ENCODE peak calls at places on chromosomes 16 and 17, in eight cellular contexts. N, B, Q, U, K, E, P and I are unnamed samples.

GRCh38 chr16:17606460-17606859 is 135.7 kb upstream of the XYLT1 start:
- DNase-seq in K (no peak), N (no peak), B (no peak), P (no peak), E (no peak), U (no peak), Q (no peak), I (no peak)

GRCh38 chr17:14942511-14943185 is 322.5 kb downstream of the PMP22 start:
- DNase-seq in B (no peak), K (no peak), N (no peak), P (no peak), Q (no peak), E (no peak), U (no peak), I (no peak)

GRCh38 chr17:44906010-44906646 is 6.9 kb upstream of the EFTUD2 start:
- DNase-seq in N (no peak), E (peak), B (peak), K (no peak), U (no peak), Q (peak), P (no peak), I (no peak)

GRCh38 chr17:1460233-1460632 is 4.2 kb upstream of the CRK start:
- DNase-seq in N (no peak), Q (no peak), U (no peak), B (no peak), P (no peak), E (no peak), K (no peak), I (no peak)

GRCh38 chr17:75835315-75835987 is 8.8 kb downstream of the UNC13D start:
- DNase-seq in K (no peak), Q (no peak), E (no peak), P (no peak), B (no peak), N (peak), U (no peak), I (no peak)

GRCh38 chr16:23694707-23695373 is 16.2 kb downstream of the PLK1 start:
- DNase-seq in N (no peak), U (no peak), K (no peak), B (no peak), E (no peak), P (peak), Q (peak), I (no peak)

GRCh38 chr17:7063518-7064094 is 16.4 kb downstream of the CLEC10A start:
- DNase-seq in B (no peak), U (no peak), K (no peak), N (no peak), Q (no peak), P (no peak), E (no peak), I (no peak)

GRCh38 chr17:52986056-52986662 is 827.6 kb upstream of the CA10 start:
- DNase-seq in Q (peak), B (no peak), P (no peak), E (no peak), U (no peak), K (no peak), N (no peak), I (no peak)

GRCh38 chr16:14029658-14030057 is 41.5 kb upstream of the MRTFB start:
- DNase-seq in N (no peak), P (no peak), E (no peak), B (no peak), Q (no peak), K (no peak), U (no peak), I (no peak)

GRCh38 chr17:62627904-62628603 is 584 bp downstream of the MRC2 start:
- DNase-seq in U (no peak), N (no peak), E (peak), Q (no peak), B (peak), P (no peak), K (peak), I (no peak)

GRCh38 chr17:77924757-77925336 is 33.7 kb upstream of the TNRC6C start:
- DNase-seq in U (no peak), P (no peak), E (no peak), N (no peak), B (peak), Q (no peak), K (no peak), I (no peak)

GRCh38 chr17:54903375-54903774 is 2.7 kb downstream of the TOM1L1 start:
- DNase-seq in Q (peak), U (no peak), N (no peak), K (no peak), P (no peak), E (no peak), B (no peak), I (no peak)

GRCh38 chr16:8655184-8655717 is 19.2 kb upstream of the ABAT start:
- DNase-seq in N (no peak), Q (no peak), K (no peak), U (no peak), E (no peak), P (peak), B (no peak), I (peak)

GRCh38 chr17:27520571-27521185 is 64.4 kb downstream of the KSR1 start:
- DNase-seq in N (no peak), Q (no peak), K (peak), U (no peak), P (no peak), B (no peak), E (no peak), I (no peak)

GRCh38 chr17:82128287-82128686 is 30.3 kb upstream of the FASN start:
- DNase-seq in N (no peak), B (no peak), K (no peak), E (no peak), Q (no peak), U (no peak), P (no peak), I (no peak)

GRCh38 chr17:72457712-72458111 is 336.9 kb downstream of the SOX9 start:
- DNase-seq in P (no peak), E (no peak), B (no peak), U (no peak), K (no peak), N (no peak), Q (no peak), I (no peak)

GRCh38 chr17:49442051-49442450 is 27.4 kb upstream of the PHB1 start:
- DNase-seq in Q (no peak), N (no peak), K (no peak), B (no peak), E (no peak), P (no peak), U (no peak), I (no peak)

GRCh38 chr17:28725166-28725659 is 820 bp downstream of the TLCD1 start:
- DNase-seq in N (no peak), B (no peak), P (peak), K (no peak), E (no peak), U (no peak), Q (no peak), I (no peak)

GRCh38 chr16:49826515-49826914 is 29.4 kb downstream of the ZNF423 start:
- DNase-seq in Q (no peak), N (no peak), E (no peak), U (no peak), B (no peak), K (no peak), P (no peak), I (no peak)

GRCh38 chr16:48879173-48879926 is 269.4 kb upstream of the N4BP1 start:
- DNase-seq in E (no peak), B (no peak), P (no peak), U (no peak), K (no peak), Q (no peak), N (no peak), I (no peak)

GRCh38 chr17:78151514-78152008 is 5.4 kb downstream of the C17orf99 start:
- DNase-seq in E (no peak), B (no peak), U (no peak), P (no peak), K (no peak), Q (no peak), N (no peak), I (no peak)

GRCh38 chr17:66893382-66893781 is 58.5 kb downstream of the CACNG5 start:
- DNase-seq in Q (no peak), B (no peak), N (no peak), K (no peak), E (no peak), U (no peak), P (no peak), I (no peak)

GRCh38 chr16:4176794-4177438 is 60.7 kb upstream of the ADCY9 start:
- DNase-seq in P (peak), B (no peak), U (no peak), N (no peak), K (no peak), E (no peak), Q (peak), I (no peak)

GRCh38 chr16:29784901-29785500 is 5.5 kb upstream of the KIF22 start:
- DNase-seq in N (peak), Q (no peak), E (no peak), K (no peak), P (peak), U (no peak), B (no peak), I (peak)

GRCh38 chr17:82332669-82333278 is 792 bp downstream of the SECTM1 start:
- DNase-seq in B (no peak), U (no peak), K (no peak), Q (peak), E (no peak), P (no peak), N (no peak), I (no peak)

GRCh38 chr17:79749156-79749815 is 18.5 kb downstream of the ENPP7 start:
- DNase-seq in E (peak), N (no peak), K (no peak), Q (peak), P (no peak), B (peak), U (no peak), I (no peak)

GRCh38 chr17:69761767-69762321 is 313.2 kb upstream of the KCNJ16 start:
- DNase-seq in P (no peak), Q (peak), B (peak), K (no peak), N (no peak), E (peak), U (no peak), I (no peak)

GRCh38 chr17:73166731-73167581 is 2.1 kb downstream of the SSTR2 start:
- DNase-seq in Q (no peak), K (no peak), N (no peak), E (no peak), P (no peak), B (no peak), U (no peak), I (no peak)

GRCh38 chr17:28725660-28726395 is at the start of gene TLCD1:
- DNase-seq in N (peak), B (peak), U (no peak), Q (no peak), P (peak), E (no peak), K (peak), I (peak)

GRCh38 chr17:10614536-10615155 is 42.5 kb downstream of the MYH3 start:
- DNase-seq in P (peak), Q (no peak), U (no peak), B (peak), N (no peak), E (no peak), K (peak), I (no peak)

GRCh38 chr17:44798352-44798751 is 31.7 kb downstream of the GJC1 start:
- DNase-seq in N (no peak), B (no peak), Q (no peak), K (no peak), E (no peak), P (no peak), U (no peak), I (no peak)

GRCh38 chr17:80761421-80761871 is 216.8 kb downstream of the RPTOR start:
- DNase-seq in K (no peak), P (no peak), B (no peak), N (peak), E (no peak), Q (peak), U (no peak), I (peak)